ENCODE peak calls at places on chromosomes 12 and 14, in five cellular contexts. O is GM12878, Y is HCT116, F is HepG2, X is K562. H is an unnamed sample.

GRCh38 chr14:37819155-37820015 is 224.0 kb downstream of the TTC6 start:
- DNase-seq in O (no peak), Y (no peak), F (peak), X (no peak), H (no peak)

GRCh38 chr12:79435742-79436141 is 255.0 kb downstream of the PAWR start:
- DNase-seq in O (no peak), Y (no peak), F (no peak), X (no peak), H (no peak)

GRCh38 chr12:54352022-54352531 is 12.2 kb downstream of the GPR84 start:
- DNase-seq in O (no peak), Y (no peak), F (no peak), X (peak), H (peak)

GRCh38 chr14:23120405-23121251 is 1.6 kb upstream of the CEBPE start:
- DNase-seq in O (peak), Y (peak), F (peak), X (peak), H (peak)

GRCh38 chr14:59150990-59151389 is 37.5 kb upstream of the DAAM1 start:
- DNase-seq in O (no peak), Y (no peak), F (no peak), X (no peak), H (no peak)

GRCh38 chr12:67456281-67456918 is 187.2 kb downstream of the CAND1 start:
- DNase-seq in O (no peak), Y (no peak), F (no peak), X (no peak), H (no peak)

GRCh38 chr12:12683298-12683697 is 12.7 kb downstream of the GPR19 start:
- DNase-seq in O (no peak), Y (no peak), F (no peak), X (no peak), H (no peak)

GRCh38 chr14:77979666-77980351 is 179.9 kb downstream of the ADCK1 start:
- DNase-seq in O (no peak), Y (no peak), F (peak), X (peak), H (peak)

GRCh38 chr12:1848146-1848545 is 27.8 kb downstream of the LRTM2 start:
- DNase-seq in O (no peak), Y (no peak), F (no peak), X (no peak), H (no peak)

DNA sequence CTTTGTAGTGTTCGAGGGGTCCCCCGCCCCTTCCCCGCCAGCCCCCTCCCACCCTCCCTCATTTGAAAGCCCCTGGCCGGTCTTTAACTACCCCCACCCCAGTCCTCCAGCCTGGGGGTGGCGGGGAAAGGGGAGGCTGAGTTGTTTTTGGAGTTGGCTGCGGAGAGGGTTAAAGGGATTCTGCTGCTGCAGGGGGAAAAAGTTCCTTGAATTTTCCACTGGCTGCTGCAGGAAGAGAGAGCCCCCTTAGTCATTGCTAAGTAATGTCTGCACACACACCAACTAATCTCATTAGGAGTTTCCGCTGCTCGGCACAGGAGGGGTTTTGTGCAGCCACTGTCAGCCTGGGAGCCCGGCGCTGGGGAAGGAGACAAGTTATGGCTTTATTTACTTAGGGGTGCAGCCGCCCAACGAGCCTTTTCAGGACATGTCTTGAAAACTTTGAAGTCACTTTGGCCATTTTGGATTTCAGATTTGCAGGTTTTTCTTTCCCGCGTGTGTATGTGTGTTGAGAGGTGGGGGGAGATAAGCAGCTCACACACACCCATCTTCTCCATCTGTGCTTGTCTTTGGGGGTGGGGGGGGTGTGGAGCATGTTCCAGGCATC is 1.8 kb downstream of the ELK3 start:
- DNase-seq in O (no peak), Y (no peak), F (no peak), X (peak), H (no peak)
- TF ChIP-seq SRF in O (no peak), Y (no peak), F (no peak), X (no peak), H (no peak)

GRCh38 chr14:45610303-45610702 is 357.3 kb upstream of the MIS18BP1 start:
- DNase-seq in O (no peak), Y (no peak), F (no peak), X (no peak), H (no peak)
- TF ChIP-seq SRF in O (no peak), Y (no peak), F (no peak), X (no peak), H (no peak)

DNA sequence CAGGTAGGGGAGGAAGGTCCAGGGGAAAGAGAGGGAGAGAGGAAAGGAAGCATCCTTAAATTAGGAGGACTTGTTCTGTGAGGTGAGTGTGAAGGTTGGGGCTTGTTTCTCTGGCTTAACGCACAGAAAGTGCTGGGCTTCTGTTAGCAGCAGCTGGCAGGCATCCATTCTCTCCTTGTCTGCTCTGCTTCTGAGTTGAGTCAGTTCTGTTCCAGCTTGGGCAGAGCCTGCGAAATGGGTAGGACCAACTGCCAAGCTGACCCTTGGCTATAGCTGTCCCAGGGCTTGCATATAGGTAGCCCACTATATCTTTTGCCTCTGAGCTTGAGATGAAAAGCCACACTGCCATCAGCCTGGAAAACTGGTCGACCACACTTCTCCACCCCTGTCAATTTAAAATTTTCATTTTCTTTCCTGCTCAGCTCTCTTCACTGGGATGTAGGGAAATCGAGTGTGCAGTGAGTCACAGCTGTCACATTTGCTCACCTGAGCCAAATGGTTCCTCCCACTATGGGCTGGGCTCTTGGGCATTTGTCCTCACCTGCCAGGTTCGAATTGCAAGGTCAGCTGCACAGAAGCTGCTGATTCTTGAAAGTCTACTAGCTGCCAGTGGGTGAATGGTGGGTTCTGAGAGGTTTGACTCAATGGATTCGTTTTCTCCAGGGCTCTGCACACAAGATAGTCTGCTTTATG is 256.4 kb upstream of the PWP1 start:
- DNase-seq in O (no peak), Y (no peak), F (no peak), X (no peak), H (no peak)
- TF ChIP-seq SRF in O (no peak), Y (no peak), F (no peak), X (no peak), H (no peak)

GRCh38 chr12:57522887-57523705 is 472 bp downstream of the MBD6 start:
- DNase-seq in O (no peak), Y (no peak), F (no peak), X (no peak), H (no peak)
- TF ChIP-seq SRF in O (no peak), Y (no peak), F (no peak), X (no peak), H (no peak)

GRCh38 chr14:104302794-104303405 is 164.5 kb downstream of the KIF26A start:
- DNase-seq in O (no peak), Y (no peak), F (no peak), X (no peak), H (no peak)

GRCh38 chr14:104297721-104298401 is 159.5 kb downstream of the KIF26A start:
- DNase-seq in O (no peak), Y (no peak), F (no peak), X (no peak), H (no peak)

GRCh38 chr14:104301731-104302460 is 163.5 kb downstream of the KIF26A start:
- DNase-seq in O (no peak), Y (no peak), F (no peak), X (no peak), H (no peak)

GRCh38 chr14:104298458-104298857 is 160.1 kb downstream of the KIF26A start:
- DNase-seq in O (no peak), Y (no peak), F (no peak), X (no peak), H (no peak)

DNA sequence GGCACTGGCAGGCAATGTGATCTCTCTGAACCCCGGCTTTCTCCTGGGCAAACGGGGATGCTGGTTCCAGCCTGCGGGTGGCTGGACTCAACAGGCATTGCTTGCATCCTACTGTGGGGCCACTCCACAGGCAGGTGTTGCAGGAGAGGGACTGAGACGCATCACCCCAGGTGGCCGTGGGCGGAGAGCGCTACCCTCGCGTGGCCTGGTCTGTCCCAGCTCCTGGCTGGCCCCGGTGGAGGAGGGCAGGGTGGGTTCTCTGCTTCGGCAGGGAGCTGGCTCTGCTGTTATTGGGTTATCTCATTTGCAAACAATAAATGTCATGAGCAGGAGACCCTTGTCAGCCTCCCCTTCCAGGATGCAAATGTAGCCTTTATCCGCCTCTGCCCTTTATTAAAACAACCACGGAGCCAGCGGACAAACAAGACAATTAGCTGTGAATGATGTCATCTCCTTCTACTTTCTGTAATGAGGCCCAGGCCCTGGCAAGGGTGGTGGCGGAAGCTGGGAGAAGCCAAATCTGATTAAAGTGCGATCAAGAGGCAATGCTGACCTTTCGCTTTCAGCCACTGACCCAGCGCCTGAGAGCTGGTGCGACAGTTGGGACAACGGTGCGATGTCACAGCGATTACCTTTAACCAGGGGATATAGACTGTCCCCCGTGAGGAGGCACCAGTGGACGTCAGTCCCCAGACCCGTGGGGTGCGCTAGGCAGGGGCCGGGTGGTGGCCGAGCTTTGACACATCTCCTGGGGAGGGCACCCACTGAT is 161.8 kb downstream of the KIF26A start:
- DNase-seq in O (no peak), Y (no peak), F (no peak), X (no peak), H (no peak)
- TF ChIP-seq SRF in O (no peak), Y (no peak), F (no peak), X (no peak), H (no peak)

DNA sequence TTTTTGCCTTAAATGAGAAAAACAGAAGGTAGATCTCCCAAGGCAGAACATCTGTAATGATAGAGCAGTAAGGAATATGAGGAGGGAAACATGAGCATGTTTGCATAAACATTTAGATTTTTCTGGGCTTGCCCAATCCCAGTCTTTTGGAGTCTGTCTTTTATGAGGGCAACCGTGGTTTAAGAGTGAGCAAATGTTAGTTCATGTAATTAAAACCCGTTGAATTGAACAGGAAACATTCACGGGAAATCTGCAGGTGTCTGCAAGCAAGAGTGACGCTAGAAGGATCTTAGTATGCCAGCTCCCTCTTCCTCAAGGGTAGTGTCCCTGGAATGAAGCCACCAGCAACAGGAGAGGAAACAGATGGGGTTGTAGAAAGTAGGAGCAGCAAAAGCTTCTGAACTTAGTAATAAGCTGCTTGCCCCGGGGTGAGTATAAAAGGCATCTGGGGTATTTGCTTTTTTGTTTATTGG is 79.4 kb downstream of the ARF6 start:
- DNase-seq in O (no peak), Y (no peak), F (no peak), X (no peak), H (no peak)
- TF ChIP-seq SRF in O (no peak), Y (no peak), F (no peak), X (no peak), H (no peak)

GRCh38 chr14:95529242-95529641 is 5.6 kb upstream of the GLRX5 start:
- DNase-seq in O (no peak), Y (no peak), F (no peak), X (no peak), H (no peak)

GRCh38 chr14:95525999-95526398 is 8.9 kb upstream of the GLRX5 start:
- DNase-seq in O (no peak), Y (no peak), F (no peak), X (no peak), H (no peak)

GRCh38 chr14:95526483-95527391 is 8.1 kb upstream of the GLRX5 start:
- DNase-seq in O (no peak), Y (no peak), F (peak), X (no peak), H (no peak)

GRCh38 chr14:95524706-95525512 is 8.5 kb upstream of the SYNE3 start:
- DNase-seq in O (no peak), Y (peak), F (peak), X (no peak), H (no peak)

GRCh38 chr14:95527392-95528002 is 7.4 kb upstream of the GLRX5 start:
- DNase-seq in O (no peak), Y (no peak), F (peak), X (no peak), H (no peak)
- TF ChIP-seq SRF in O (no peak), Y (no peak), F (no peak), X (no peak), H (no peak)

GRCh38 chr12:94678849-94679248 is 28.5 kb upstream of the TMCC3 start:
- DNase-seq in O (no peak), Y (no peak), F (no peak), X (no peak), H (no peak)
- TF ChIP-seq SRF in O (no peak), Y (no peak), F (no peak), X (no peak), H (no peak)

GRCh38 chr12:27013606-27014084 is 539 bp downstream of the TM7SF3 start:
- DNase-seq in O (no peak), Y (no peak), F (no peak), X (peak), H (no peak)
- TF ChIP-seq SRF in O (no peak), Y (no peak), F (no peak), X (no peak), H (no peak)

DNA sequence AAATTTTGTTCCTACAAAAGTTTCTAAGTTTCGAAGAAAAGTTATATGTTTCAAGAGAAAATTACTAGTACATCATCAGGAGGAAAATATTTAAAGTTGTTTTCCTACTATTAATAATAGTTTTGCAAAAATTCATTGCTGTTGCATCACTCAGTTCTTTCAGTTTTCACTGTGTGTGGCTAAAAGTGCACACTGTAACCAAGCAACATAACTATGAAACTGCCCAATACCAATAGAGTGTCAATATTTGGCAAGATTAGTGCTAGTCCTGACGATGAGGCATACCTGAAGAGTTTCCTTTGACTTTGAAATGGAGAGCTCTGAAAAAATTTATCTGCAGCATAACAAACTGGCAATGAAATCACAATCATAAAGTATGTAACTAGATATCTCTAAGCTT is 194.3 kb downstream of the CPNE8 start:
- DNase-seq in O (peak), Y (no peak), F (peak), X (no peak), H (no peak)
- TF ChIP-seq SRF in O (no peak), Y (no peak), F (no peak), X (no peak), H (no peak)

H was measured in H1.